ENCODE peak calls at places on chromosomes 4 and X, in nine cellular contexts. One of them, this sample, is unnamed. For H3K9me3, the result is how much of the 10 kb centered on the place peaks cover.

GRCh38 chrX:54529166-54529558 is 857 bp upstream of the GNL3L start:
- DNase-seq in sigmoid colon: no peak
- DNase-seq in CD8-positive, alpha-beta memory T cell: no peak
- DNase-seq in fibroblast of lung: no peak
- DNase-seq in thyroid gland: no peak
- DNase-seq in CD4-positive, CD25-positive, alpha-beta regulatory T cell: no peak
- DNase-seq in aorta: no peak
- DNase-seq in H9: no peak
- DNase-seq in right lobe of liver: no peak
- DNase-seq in this sample: no peak

GRCh38 chrX:3711331-3711917 is 2.0 kb downstream of the PRKX start:
- DNase-seq in sigmoid colon: no peak
- DNase-seq in CD8-positive, alpha-beta memory T cell: peak
- DNase-seq in fibroblast of lung: no peak
- DNase-seq in thyroid gland: no peak
- DNase-seq in CD4-positive, CD25-positive, alpha-beta regulatory T cell: peak
- DNase-seq in aorta: peak
- DNase-seq in H9: no peak
- DNase-seq in right lobe of liver: no peak
- DNase-seq in this sample: no peak

GRCh38 chr4:142778430-142778829 is 67.7 kb downstream of the INPP4B start:
- DNase-seq in sigmoid colon: no peak
- DNase-seq in CD8-positive, alpha-beta memory T cell: no peak
- DNase-seq in fibroblast of lung: peak
- DNase-seq in thyroid gland: no peak
- DNase-seq in CD4-positive, CD25-positive, alpha-beta regulatory T cell: no peak
- DNase-seq in aorta: no peak
- DNase-seq in H9: no peak
- DNase-seq in right lobe of liver: no peak
- DNase-seq in this sample: no peak

GRCh38 chr4:83993774-83994173 is 457.9 kb downstream of the GPAT3 start:
- DNase-seq in sigmoid colon: no peak
- DNase-seq in CD8-positive, alpha-beta memory T cell: no peak
- DNase-seq in fibroblast of lung: no peak
- DNase-seq in thyroid gland: no peak
- DNase-seq in CD4-positive, CD25-positive, alpha-beta regulatory T cell: peak
- DNase-seq in aorta: no peak
- DNase-seq in H9: peak
- DNase-seq in right lobe of liver: no peak
- DNase-seq in this sample: no peak

GRCh38 chrX:123854329-123854728 is 5.5 kb upstream of the XIAP start:
- DNase-seq in sigmoid colon: no peak
- DNase-seq in CD8-positive, alpha-beta memory T cell: no peak
- DNase-seq in fibroblast of lung: no peak
- DNase-seq in thyroid gland: no peak
- DNase-seq in CD4-positive, CD25-positive, alpha-beta regulatory T cell: no peak
- DNase-seq in aorta: no peak
- DNase-seq in H9: no peak
- DNase-seq in right lobe of liver: no peak
- DNase-seq in this sample: no peak

GRCh38 chr4:23746672-23747071 is 143.2 kb downstream of the PPARGC1A start:
- DNase-seq in sigmoid colon: no peak
- DNase-seq in CD8-positive, alpha-beta memory T cell: no peak
- DNase-seq in fibroblast of lung: no peak
- DNase-seq in thyroid gland: no peak
- DNase-seq in CD4-positive, CD25-positive, alpha-beta regulatory T cell: no peak
- DNase-seq in aorta: no peak
- DNase-seq in H9: no peak
- DNase-seq in right lobe of liver: no peak
- DNase-seq in this sample: no peak

GRCh38 chr4:20359692-20360091 is 108.0 kb downstream of the SLIT2 start:
- DNase-seq in sigmoid colon: no peak
- DNase-seq in CD8-positive, alpha-beta memory T cell: no peak
- DNase-seq in fibroblast of lung: no peak
- DNase-seq in thyroid gland: no peak
- DNase-seq in CD4-positive, CD25-positive, alpha-beta regulatory T cell: no peak
- DNase-seq in aorta: no peak
- DNase-seq in H9: no peak
- DNase-seq in right lobe of liver: no peak
- DNase-seq in this sample: no peak

GRCh38 chr4:77072195-77072753 is 3.5 kb downstream of the CCNI start:
- DNase-seq in sigmoid colon: no peak
- DNase-seq in CD8-positive, alpha-beta memory T cell: peak
- DNase-seq in fibroblast of lung: no peak
- DNase-seq in thyroid gland: peak
- DNase-seq in CD4-positive, CD25-positive, alpha-beta regulatory T cell: peak
- DNase-seq in aorta: no peak
- DNase-seq in H9: no peak
- DNase-seq in right lobe of liver: no peak
- DNase-seq in this sample: peak

GRCh38 chr4:77157859-77158486 is 966 bp downstream of the CCNG2 start:
- DNase-seq in sigmoid colon: peak
- DNase-seq in CD8-positive, alpha-beta memory T cell: peak
- DNase-seq in fibroblast of lung: peak
- DNase-seq in thyroid gland: peak
- DNase-seq in CD4-positive, CD25-positive, alpha-beta regulatory T cell: peak
- DNase-seq in aorta: peak
- DNase-seq in H9: peak
- DNase-seq in right lobe of liver: peak
- DNase-seq in this sample: peak

GRCh38 chr4:100278567-100278966 is 88.3 kb upstream of the DDIT4L start:
- DNase-seq in sigmoid colon: no peak
- DNase-seq in CD8-positive, alpha-beta memory T cell: no peak
- DNase-seq in fibroblast of lung: no peak
- DNase-seq in thyroid gland: no peak
- DNase-seq in CD4-positive, CD25-positive, alpha-beta regulatory T cell: no peak
- DNase-seq in aorta: no peak
- DNase-seq in H9: no peak
- DNase-seq in right lobe of liver: no peak
- DNase-seq in this sample: no peak

GRCh38 chrX:107450823-107451509 is 1.5 kb downstream of the FRMPD3 start:
- DNase-seq in sigmoid colon: no peak
- DNase-seq in CD8-positive, alpha-beta memory T cell: peak
- DNase-seq in fibroblast of lung: no peak
- DNase-seq in thyroid gland: peak
- DNase-seq in CD4-positive, CD25-positive, alpha-beta regulatory T cell: no peak
- DNase-seq in aorta: no peak
- DNase-seq in H9: peak
- DNase-seq in right lobe of liver: no peak
- DNase-seq in this sample: no peak

GRCh38 chr4:11966782-11967181 is 538.1 kb upstream of the HS3ST1 start:
- DNase-seq in sigmoid colon: no peak
- DNase-seq in CD8-positive, alpha-beta memory T cell: no peak
- DNase-seq in fibroblast of lung: no peak
- DNase-seq in thyroid gland: no peak
- DNase-seq in CD4-positive, CD25-positive, alpha-beta regulatory T cell: no peak
- DNase-seq in aorta: no peak
- DNase-seq in H9: no peak
- DNase-seq in right lobe of liver: no peak
- DNase-seq in this sample: no peak

DNA sequence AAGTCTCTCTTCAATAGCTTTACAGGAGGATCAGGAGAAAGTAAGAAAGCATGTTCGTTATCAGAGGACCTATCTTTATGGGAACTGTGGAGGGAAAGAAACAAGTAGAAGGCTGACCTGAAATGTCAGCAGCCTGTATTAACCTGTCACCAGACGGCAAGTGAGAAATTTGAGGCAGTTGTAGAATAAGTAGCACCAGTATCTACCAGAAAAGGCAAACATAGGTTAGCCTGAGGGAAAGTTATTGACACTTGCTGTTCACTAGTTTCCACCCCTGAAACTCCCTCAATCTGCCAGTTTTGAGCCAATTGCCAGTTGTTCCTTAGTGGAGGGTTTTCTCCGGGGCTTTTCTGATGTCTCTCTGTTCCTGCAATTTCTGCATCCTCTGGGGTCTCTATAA is 36.4 kb downstream of the ZNF81 start:
- DNase-seq in sigmoid colon: no peak
- DNase-seq in CD8-positive, alpha-beta memory T cell: no peak
- DNase-seq in fibroblast of lung: no peak
- DNase-seq in thyroid gland: no peak
- DNase-seq in CD4-positive, CD25-positive, alpha-beta regulatory T cell: peak
- DNase-seq in aorta: no peak
- DNase-seq in H9: no peak
- DNase-seq in right lobe of liver: no peak
- DNase-seq in this sample: no peak
- H3K9me3 ChIP-seq in sigmoid colon: under half
- H3K9me3 ChIP-seq in CD8-positive, alpha-beta memory T cell: under half
- H3K9me3 ChIP-seq in fibroblast of lung: under half
- H3K9me3 ChIP-seq in thyroid gland: under half
- H3K9me3 ChIP-seq in CD4-positive, CD25-positive, alpha-beta regulatory T cell: under half
- H3K9me3 ChIP-seq in aorta: under half
- H3K9me3 ChIP-seq in H9: half or more
- H3K9me3 ChIP-seq in right lobe of liver: under half
- H3K9me3 ChIP-seq in this sample: under half

DNA sequence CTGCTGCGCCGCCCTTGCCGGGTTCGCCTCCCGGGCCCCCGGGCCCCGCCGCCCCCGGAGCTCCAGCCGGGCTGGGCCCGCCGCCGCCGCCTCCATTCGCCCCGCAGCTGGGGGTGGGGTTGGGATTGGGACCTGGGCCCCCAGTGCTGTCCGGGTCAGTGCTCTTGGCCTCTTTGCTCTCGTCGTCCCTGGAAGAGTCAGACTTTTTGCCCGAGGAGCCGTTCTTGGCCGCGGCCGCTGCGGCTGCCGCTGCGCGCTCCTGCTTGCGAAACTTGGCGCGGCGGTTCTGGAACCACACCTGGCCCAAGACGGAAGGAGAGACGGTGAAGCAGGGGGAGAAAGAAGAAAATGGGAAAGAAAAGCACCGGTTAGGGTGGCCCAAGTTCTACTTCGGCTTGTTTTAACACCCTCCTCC is 2.5 kb downstream of the PHOX2B start:
- DNase-seq in sigmoid colon: no peak
- DNase-seq in CD8-positive, alpha-beta memory T cell: no peak
- DNase-seq in fibroblast of lung: no peak
- DNase-seq in thyroid gland: no peak
- DNase-seq in CD4-positive, CD25-positive, alpha-beta regulatory T cell: no peak
- DNase-seq in aorta: no peak
- DNase-seq in H9: peak
- DNase-seq in right lobe of liver: no peak
- DNase-seq in this sample: no peak
- H3K9me3 ChIP-seq in sigmoid colon: under half
- H3K9me3 ChIP-seq in CD8-positive, alpha-beta memory T cell: under half
- H3K9me3 ChIP-seq in fibroblast of lung: under half
- H3K9me3 ChIP-seq in thyroid gland: under half
- H3K9me3 ChIP-seq in CD4-positive, CD25-positive, alpha-beta regulatory T cell: under half
- H3K9me3 ChIP-seq in aorta: under half
- H3K9me3 ChIP-seq in H9: under half
- H3K9me3 ChIP-seq in right lobe of liver: under half
- H3K9me3 ChIP-seq in this sample: under half

GRCh38 chrX:13198762-13199064 is 121.1 kb downstream of the ATXN3L start:
- DNase-seq in sigmoid colon: no peak
- DNase-seq in CD8-positive, alpha-beta memory T cell: no peak
- DNase-seq in fibroblast of lung: no peak
- DNase-seq in thyroid gland: no peak
- DNase-seq in CD4-positive, CD25-positive, alpha-beta regulatory T cell: no peak
- DNase-seq in aorta: no peak
- DNase-seq in H9: no peak
- DNase-seq in right lobe of liver: no peak
- DNase-seq in this sample: no peak

GRCh38 chrX:13200398-13200797 is 119.5 kb downstream of the ATXN3L start:
- DNase-seq in sigmoid colon: no peak
- DNase-seq in CD8-positive, alpha-beta memory T cell: no peak
- DNase-seq in fibroblast of lung: no peak
- DNase-seq in thyroid gland: no peak
- DNase-seq in CD4-positive, CD25-positive, alpha-beta regulatory T cell: no peak
- DNase-seq in aorta: no peak
- DNase-seq in H9: no peak
- DNase-seq in right lobe of liver: no peak
- DNase-seq in this sample: no peak

GRCh38 chrX:13197961-13198761 is 121.7 kb downstream of the ATXN3L start:
- DNase-seq in sigmoid colon: no peak
- DNase-seq in CD8-positive, alpha-beta memory T cell: no peak
- DNase-seq in fibroblast of lung: no peak
- DNase-seq in thyroid gland: peak
- DNase-seq in CD4-positive, CD25-positive, alpha-beta regulatory T cell: no peak
- DNase-seq in aorta: no peak
- DNase-seq in H9: peak
- DNase-seq in right lobe of liver: no peak
- DNase-seq in this sample: no peak

GRCh38 chrX:13203281-13203680 is 116.6 kb downstream of the ATXN3L start:
- DNase-seq in sigmoid colon: no peak
- DNase-seq in CD8-positive, alpha-beta memory T cell: no peak
- DNase-seq in fibroblast of lung: no peak
- DNase-seq in thyroid gland: no peak
- DNase-seq in CD4-positive, CD25-positive, alpha-beta regulatory T cell: no peak
- DNase-seq in aorta: no peak
- DNase-seq in H9: no peak
- DNase-seq in right lobe of liver: no peak
- DNase-seq in this sample: no peak

DNA sequence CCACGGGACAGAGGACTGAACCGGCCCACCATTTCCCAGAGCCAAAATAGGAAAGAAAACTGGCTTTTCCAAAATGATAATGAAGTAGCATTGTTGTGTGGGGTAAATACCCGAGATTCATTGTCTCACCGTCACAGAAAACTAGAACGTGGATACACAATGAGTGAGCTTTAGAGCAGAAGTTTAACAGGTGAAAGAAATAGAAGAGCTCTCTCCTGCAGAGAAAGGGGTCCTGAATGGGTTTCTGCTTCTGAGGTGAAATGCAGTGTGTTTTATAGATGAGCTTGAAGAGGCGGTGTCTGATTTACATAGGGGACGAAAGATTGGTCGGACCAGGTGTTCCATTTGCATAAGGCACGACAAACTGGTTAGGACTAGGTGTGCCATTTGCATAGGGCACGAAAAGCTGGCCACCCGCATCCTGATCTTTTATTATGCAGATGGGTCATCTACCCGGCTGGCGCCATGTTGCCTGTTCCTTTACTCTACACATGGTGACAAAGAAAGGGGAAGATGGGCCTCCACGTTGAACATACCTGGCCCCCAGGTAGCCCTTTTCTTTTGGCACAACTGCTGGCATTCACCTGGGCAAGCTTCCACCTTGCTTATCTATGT is 118.1 kb downstream of the ATXN3L start:
- DNase-seq in sigmoid colon: no peak
- DNase-seq in CD8-positive, alpha-beta memory T cell: no peak
- DNase-seq in fibroblast of lung: no peak
- DNase-seq in thyroid gland: no peak
- DNase-seq in CD4-positive, CD25-positive, alpha-beta regulatory T cell: no peak
- DNase-seq in aorta: no peak
- DNase-seq in H9: peak
- DNase-seq in right lobe of liver: no peak
- DNase-seq in this sample: no peak
- H3K9me3 ChIP-seq in sigmoid colon: under half
- H3K9me3 ChIP-seq in CD8-positive, alpha-beta memory T cell: under half
- H3K9me3 ChIP-seq in fibroblast of lung: under half
- H3K9me3 ChIP-seq in thyroid gland: under half
- H3K9me3 ChIP-seq in CD4-positive, CD25-positive, alpha-beta regulatory T cell: under half
- H3K9me3 ChIP-seq in aorta: under half
- H3K9me3 ChIP-seq in H9: under half
- H3K9me3 ChIP-seq in right lobe of liver: under half
- H3K9me3 ChIP-seq in this sample: under half

DNA sequence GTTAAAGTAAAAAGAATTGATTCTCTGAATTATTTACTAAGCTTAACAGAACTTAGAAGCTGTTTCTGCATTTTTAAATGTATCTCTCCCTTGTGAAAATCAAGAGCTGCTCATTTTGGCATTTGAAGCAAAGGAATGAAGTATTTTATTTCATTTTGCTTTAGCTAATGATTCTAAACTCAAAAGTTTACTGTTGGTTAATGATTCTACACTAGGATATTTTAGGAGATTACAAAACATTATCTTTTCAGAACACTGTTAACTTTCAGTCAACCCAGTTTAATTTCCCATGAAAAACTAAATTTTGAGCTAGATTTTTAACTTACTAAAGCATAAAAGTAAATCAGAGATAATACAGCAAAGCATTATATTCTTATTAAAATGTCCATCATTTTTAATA is 355.2 kb upstream of the CXorf51B start:
- DNase-seq in sigmoid colon: no peak
- DNase-seq in CD8-positive, alpha-beta memory T cell: no peak
- DNase-seq in fibroblast of lung: no peak
- DNase-seq in thyroid gland: no peak
- DNase-seq in CD4-positive, CD25-positive, alpha-beta regulatory T cell: no peak
- DNase-seq in aorta: no peak
- DNase-seq in H9: no peak
- DNase-seq in right lobe of liver: no peak
- DNase-seq in this sample: no peak
- H3K9me3 ChIP-seq in sigmoid colon: under half
- H3K9me3 ChIP-seq in CD8-positive, alpha-beta memory T cell: under half
- H3K9me3 ChIP-seq in fibroblast of lung: under half
- H3K9me3 ChIP-seq in thyroid gland: under half
- H3K9me3 ChIP-seq in CD4-positive, CD25-positive, alpha-beta regulatory T cell: under half
- H3K9me3 ChIP-seq in aorta: under half
- H3K9me3 ChIP-seq in H9: under half
- H3K9me3 ChIP-seq in right lobe of liver: under half
- H3K9me3 ChIP-seq in this sample: under half